ENCODE peak calls at places on chromosomes 6 and 20, in six cellular contexts. C is thoracic aorta, P is neural progenitor cell, H is upper lobe of left lung, D is fibroblast of lung, W is HFFc6. M is an unnamed sample.

GRCh38 chr20:38196592-38196991 is 31.5 kb upstream of the TGM2 start:
- DNase-seq in C (no peak), P (no peak), H (no peak), D (peak), W (peak), M (peak)

GRCh38 chr6:26003102-26003694 is 40.6 kb downstream of the TRIM38 start:
- DNase-seq in C (no peak), P (peak), H (no peak), D (peak), W (peak), M (peak)

GRCh38 chr20:18048191-18048590 is 9.5 kb downstream of the OVOL2 start:
- DNase-seq in C (no peak), P (no peak), H (no peak), D (no peak), W (no peak), M (no peak)

GRCh38 chr6:13848553-13849150 is 34.3 kb upstream of the MCUR1 start:
- DNase-seq in C (no peak), P (no peak), H (no peak), D (peak), W (no peak), M (no peak)

GRCh38 chr6:45696738-45697137 is 318.9 kb downstream of the CLIC5 start:
- DNase-seq in C (no peak), P (no peak), H (no peak), D (no peak), W (peak), M (no peak)

GRCh38 chr6:157323114-157323923 is at the start of gene TMEM242:
- DNase-seq in C (peak), P (peak), H (peak), D (peak), W (peak), M (peak)

GRCh38 chr6:142013286-142013685 is 119.4 kb upstream of the GJE1 start:
- DNase-seq in C (no peak), P (no peak), H (no peak), D (peak), W (peak), M (no peak)

GRCh38 chr6:26158581-26159416 is 71.6 kb downstream of the HFE start:
- DNase-seq in C (no peak), P (no peak), H (peak), D (peak), W (peak), M (peak)

GRCh38 chr6:9795880-9796279 is 619.0 kb downstream of the TFAP2A start:
- DNase-seq in C (no peak), P (no peak), H (no peak), D (no peak), W (no peak), M (no peak)

GRCh38 chr6:135811644-135812043 is 39.9 kb upstream of the PDE7B start:
- DNase-seq in C (no peak), P (peak), H (no peak), D (no peak), W (no peak), M (no peak)

GRCh38 chr20:47262008-47262364 is 94.5 kb downstream of the ZMYND8 start:
- DNase-seq in C (no peak), P (no peak), H (no peak), D (no peak), W (no peak), M (no peak)

GRCh38 chr6:118650500-118651281 is 700 bp downstream of the CEP85L start:
- DNase-seq in C (no peak), P (peak), H (peak), D (peak), W (peak), M (peak)

GRCh38 chr6:16001158-16001557 is 127.7 kb upstream of the MYLIP start:
- DNase-seq in C (no peak), P (no peak), H (no peak), D (no peak), W (no peak), M (no peak)

GRCh38 chr20:35552914-35553313 is 11.0 kb downstream of the ERGIC3 start:
- DNase-seq in C (no peak), P (no peak), H (no peak), D (no peak), W (no peak), M (no peak)

GRCh38 chr6:111551521-111552231 is 54.0 kb downstream of the TRAF3IP2 start:
- DNase-seq in C (no peak), P (no peak), H (peak), D (no peak), W (peak), M (no peak)

GRCh38 chr6:86215323-86215722 is 572.6 kb upstream of the SYNCRIP start:
- DNase-seq in C (no peak), P (no peak), H (no peak), D (no peak), W (no peak), M (no peak)
- TF ChIP-seq CTCF in C (no peak), P (no peak), H (no peak), D (no peak), W (no peak), M (no peak)

GRCh38 chr6:132933085-132933484 is 118.7 kb downstream of the RPS12 start:
- DNase-seq in C (no peak), P (peak), H (no peak), D (no peak), W (no peak), M (no peak)

GRCh38 chr6:132934496-132934895 is 120.1 kb downstream of the RPS12 start:
- DNase-seq in C (no peak), P (no peak), H (no peak), D (peak), W (no peak), M (no peak)

GRCh38 chr6:132932566-132932965 is 118.2 kb downstream of the RPS12 start:
- DNase-seq in C (no peak), P (no peak), H (no peak), D (no peak), W (no peak), M (no peak)

GRCh38 chr6:132936641-132937040 is 122.3 kb downstream of the RPS12 start:
- DNase-seq in C (no peak), P (no peak), H (no peak), D (no peak), W (no peak), M (no peak)

GRCh38 chr6:132937466-132937906 is 123.1 kb downstream of the RPS12 start:
- DNase-seq in C (no peak), P (peak), H (no peak), D (peak), W (peak), M (peak)
- TF ChIP-seq CTCF in C (peak), P (peak), H (no peak), D (peak), W (peak), M (peak)

GRCh38 chr6:84691978-84692623 is 72.3 kb downstream of the TBX18 start:
- DNase-seq in C (no peak), P (no peak), H (no peak), D (no peak), W (no peak), M (no peak)
- TF ChIP-seq CTCF in C (no peak), P (no peak), H (no peak), D (no peak), W (peak), M (no peak)

GRCh38 chr6:23754197-23754596 is 371.8 kb upstream of the NRSN1 start:
- DNase-seq in C (no peak), P (no peak), H (no peak), D (peak), W (no peak), M (no peak)
- TF ChIP-seq CTCF in C (no peak), P (peak), H (no peak), D (no peak), W (no peak), M (no peak)

GRCh38 chr20:54848984-54849538 is 373.7 kb downstream of the DOK5 start:
- DNase-seq in C (no peak), P (no peak), H (no peak), D (no peak), W (no peak), M (no peak)
- TF ChIP-seq CTCF in C (no peak), P (no peak), H (no peak), D (no peak), W (no peak), M (no peak)

GRCh38 chr6:68976260-68976659 is 341.2 kb downstream of the ADGRB3 start:
- DNase-seq in C (no peak), P (no peak), H (no peak), D (no peak), W (no peak), M (no peak)

GRCh38 chr6:68978411-68978810 is 343.3 kb downstream of the ADGRB3 start:
- DNase-seq in C (no peak), P (no peak), H (no peak), D (no peak), W (no peak), M (no peak)

GRCh38 chr6:68975064-68975463 is 340.0 kb downstream of the ADGRB3 start:
- DNase-seq in C (no peak), P (peak), H (no peak), D (peak), W (no peak), M (peak)
- TF ChIP-seq CTCF in C (no peak), P (peak), H (no peak), D (peak), W (no peak), M (no peak)

GRCh38 chr6:85015396-85015990 is 251.1 kb upstream of the TBX18 start:
- DNase-seq in C (no peak), P (peak), H (peak), D (peak), W (peak), M (peak)
- TF ChIP-seq CTCF in C (peak), P (peak), H (peak), D (peak), W (peak), M (peak)

DNA sequence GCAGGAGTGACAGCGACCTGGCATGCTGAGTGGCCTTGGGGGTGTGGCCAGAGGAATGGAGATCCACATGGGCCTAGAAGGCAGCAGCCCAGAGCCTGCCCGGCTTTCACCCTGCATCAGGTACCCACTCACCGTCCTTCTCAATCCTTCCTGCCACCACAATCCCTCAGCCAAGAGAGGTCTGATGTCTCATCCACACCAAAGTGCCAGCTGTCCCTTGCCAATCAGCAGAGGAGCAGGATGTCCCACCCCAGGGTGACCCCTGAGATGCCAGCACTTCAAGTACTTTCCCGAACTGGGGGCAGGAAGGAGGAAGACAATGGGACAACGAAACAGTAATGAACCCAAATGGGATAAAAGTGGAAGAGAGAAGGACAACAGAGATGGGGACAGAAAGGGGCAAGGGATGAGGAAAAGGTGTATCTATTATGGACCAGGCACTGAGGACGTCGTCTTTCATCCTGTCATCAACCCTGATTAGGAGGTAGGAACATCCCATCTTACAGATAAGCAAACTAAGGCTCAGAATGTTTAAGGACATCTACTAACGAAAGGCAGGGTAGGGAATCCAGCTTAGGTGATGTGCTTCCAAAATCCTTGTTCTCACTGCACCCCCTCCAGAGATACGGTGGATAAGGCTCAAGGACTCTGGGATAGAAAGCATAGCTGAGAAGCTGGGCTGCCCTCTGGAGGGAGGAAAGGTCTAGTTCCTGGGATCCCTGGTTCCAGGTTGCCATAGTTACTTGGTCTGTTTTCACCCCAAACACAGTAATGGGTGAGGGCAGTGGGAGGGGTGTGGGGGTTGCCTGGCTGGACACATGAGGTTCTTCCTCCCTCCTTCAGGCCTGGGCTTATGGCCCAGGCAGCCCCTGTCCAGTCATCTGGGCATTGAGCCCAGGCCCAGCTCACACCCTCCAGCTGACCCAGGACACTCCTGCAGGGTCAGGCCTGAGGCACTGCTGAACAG is 4.5 kb upstream of the TNXB start:
- DNase-seq in C (peak), P (peak), H (peak), D (peak), W (peak), M (no peak)
- TF ChIP-seq CTCF in C (peak), P (peak), H (no peak), D (peak), W (peak), M (no peak)

M was measured in glutamatergic neuron.